ENCODE peak calls at places on chromosomes 4 and X, in ten cellular contexts. One of them, this sample, is unnamed.

GRCh38 chr4:6369511-6369910 is 99.9 kb downstream of the WFS1 start:
- DNase-seq in heart left ventricle: no peak
- DNase-seq in pancreas: no peak
- DNase-seq in Panc1: no peak
- DNase-seq in CD8-positive, alpha-beta T cell: no peak
- DNase-seq in fibroblast of lung: no peak
- DNase-seq in naive thymus-derived CD4-positive, alpha-beta T cell: no peak
- DNase-seq in GM23248: no peak
- DNase-seq in gastrocnemius medialis: no peak
- DNase-seq in uterus: no peak
- DNase-seq in this sample: no peak

GRCh38 chr4:16967722-16968121 is 69.3 kb upstream of the LDB2 start:
- DNase-seq in heart left ventricle: peak; percentile 51
- DNase-seq in pancreas: no peak
- DNase-seq in Panc1: no peak
- DNase-seq in CD8-positive, alpha-beta T cell: no peak
- DNase-seq in fibroblast of lung: peak; percentile 59
- DNase-seq in naive thymus-derived CD4-positive, alpha-beta T cell: no peak
- DNase-seq in GM23248: peak; percentile 60
- DNase-seq in gastrocnemius medialis: peak; percentile 18
- DNase-seq in uterus: peak; percentile 68
- DNase-seq in this sample: no peak

GRCh38 chr4:48431401-48431800 is 51.7 kb upstream of the SLC10A4 start:
- DNase-seq in heart left ventricle: no peak
- DNase-seq in pancreas: no peak
- DNase-seq in Panc1: no peak
- DNase-seq in CD8-positive, alpha-beta T cell: no peak
- DNase-seq in fibroblast of lung: no peak
- DNase-seq in naive thymus-derived CD4-positive, alpha-beta T cell: no peak
- DNase-seq in GM23248: no peak
- DNase-seq in gastrocnemius medialis: no peak
- DNase-seq in uterus: no peak
- DNase-seq in this sample: no peak

GRCh38 chr4:153039542-153040185 is 103.5 kb downstream of the FHDC1 start:
- DNase-seq in heart left ventricle: no peak
- DNase-seq in pancreas: no peak
- DNase-seq in Panc1: no peak
- DNase-seq in CD8-positive, alpha-beta T cell: no peak
- DNase-seq in fibroblast of lung: no peak
- DNase-seq in naive thymus-derived CD4-positive, alpha-beta T cell: no peak
- DNase-seq in GM23248: no peak
- DNase-seq in gastrocnemius medialis: no peak
- DNase-seq in uterus: no peak
- DNase-seq in this sample: no peak

GRCh38 chrX:38804481-38805293 is 3.4 kb downstream of the MID1IP1 start:
- DNase-seq in heart left ventricle: peak; percentile 53
- DNase-seq in pancreas: peak; percentile 26
- DNase-seq in Panc1: no peak
- DNase-seq in CD8-positive, alpha-beta T cell: peak; percentile 22
- DNase-seq in fibroblast of lung: no peak
- DNase-seq in naive thymus-derived CD4-positive, alpha-beta T cell: no peak
- DNase-seq in GM23248: peak; percentile 70
- DNase-seq in gastrocnemius medialis: no peak
- DNase-seq in uterus: peak; percentile 20
- DNase-seq in this sample: peak; percentile 17

GRCh38 chr4:146143888-146144287 is 31.6 kb upstream of the LSM6 start:
- DNase-seq in heart left ventricle: no peak
- DNase-seq in pancreas: no peak
- DNase-seq in Panc1: no peak
- DNase-seq in CD8-positive, alpha-beta T cell: no peak
- DNase-seq in fibroblast of lung: no peak
- DNase-seq in naive thymus-derived CD4-positive, alpha-beta T cell: no peak
- DNase-seq in GM23248: no peak
- DNase-seq in gastrocnemius medialis: no peak
- DNase-seq in uterus: no peak
- DNase-seq in this sample: no peak

GRCh38 chrX:574355-574754 is 56.2 kb upstream of the SHOX start:
- DNase-seq in heart left ventricle: no peak
- DNase-seq in pancreas: no peak
- DNase-seq in Panc1: no peak
- DNase-seq in CD8-positive, alpha-beta T cell: no peak
- DNase-seq in fibroblast of lung: no peak
- DNase-seq in naive thymus-derived CD4-positive, alpha-beta T cell: no peak
- DNase-seq in GM23248: no peak
- DNase-seq in gastrocnemius medialis: no peak
- DNase-seq in uterus: no peak
- DNase-seq in this sample: no peak

GRCh38 chr4:73069338-73070071 is at the start of gene COX18:
- DNase-seq in heart left ventricle: peak; percentile 99
- DNase-seq in pancreas: peak; percentile 97
- DNase-seq in Panc1: peak; percentile 93
- DNase-seq in CD8-positive, alpha-beta T cell: peak; percentile 93
- DNase-seq in fibroblast of lung: peak; percentile 98
- DNase-seq in naive thymus-derived CD4-positive, alpha-beta T cell: peak; percentile 90
- DNase-seq in GM23248: peak; percentile 99
- DNase-seq in gastrocnemius medialis: peak; percentile 95
- DNase-seq in uterus: peak; percentile 98
- DNase-seq in this sample: peak; percentile 96

GRCh38 chr4:139816856-139817255 is 151.2 kb downstream of the MGST2 start:
- DNase-seq in heart left ventricle: no peak
- DNase-seq in pancreas: no peak
- DNase-seq in Panc1: no peak
- DNase-seq in CD8-positive, alpha-beta T cell: no peak
- DNase-seq in fibroblast of lung: no peak
- DNase-seq in naive thymus-derived CD4-positive, alpha-beta T cell: no peak
- DNase-seq in GM23248: no peak
- DNase-seq in gastrocnemius medialis: no peak
- DNase-seq in uterus: no peak
- DNase-seq in this sample: no peak

GRCh38 chr4:176031927-176032326 is 33.7 kb upstream of the WDR17 start:
- DNase-seq in heart left ventricle: no peak
- DNase-seq in pancreas: no peak
- DNase-seq in Panc1: no peak
- DNase-seq in CD8-positive, alpha-beta T cell: no peak
- DNase-seq in fibroblast of lung: no peak
- DNase-seq in naive thymus-derived CD4-positive, alpha-beta T cell: no peak
- DNase-seq in GM23248: no peak
- DNase-seq in gastrocnemius medialis: no peak
- DNase-seq in uterus: no peak
- DNase-seq in this sample: no peak

GRCh38 chr4:39505581-39505980 is 21.7 kb downstream of the UGDH start:
- DNase-seq in heart left ventricle: no peak
- DNase-seq in pancreas: no peak
- DNase-seq in Panc1: no peak
- DNase-seq in CD8-positive, alpha-beta T cell: no peak
- DNase-seq in fibroblast of lung: no peak
- DNase-seq in naive thymus-derived CD4-positive, alpha-beta T cell: no peak
- DNase-seq in GM23248: peak; percentile 53
- DNase-seq in gastrocnemius medialis: no peak
- DNase-seq in uterus: no peak
- DNase-seq in this sample: no peak

DNA sequence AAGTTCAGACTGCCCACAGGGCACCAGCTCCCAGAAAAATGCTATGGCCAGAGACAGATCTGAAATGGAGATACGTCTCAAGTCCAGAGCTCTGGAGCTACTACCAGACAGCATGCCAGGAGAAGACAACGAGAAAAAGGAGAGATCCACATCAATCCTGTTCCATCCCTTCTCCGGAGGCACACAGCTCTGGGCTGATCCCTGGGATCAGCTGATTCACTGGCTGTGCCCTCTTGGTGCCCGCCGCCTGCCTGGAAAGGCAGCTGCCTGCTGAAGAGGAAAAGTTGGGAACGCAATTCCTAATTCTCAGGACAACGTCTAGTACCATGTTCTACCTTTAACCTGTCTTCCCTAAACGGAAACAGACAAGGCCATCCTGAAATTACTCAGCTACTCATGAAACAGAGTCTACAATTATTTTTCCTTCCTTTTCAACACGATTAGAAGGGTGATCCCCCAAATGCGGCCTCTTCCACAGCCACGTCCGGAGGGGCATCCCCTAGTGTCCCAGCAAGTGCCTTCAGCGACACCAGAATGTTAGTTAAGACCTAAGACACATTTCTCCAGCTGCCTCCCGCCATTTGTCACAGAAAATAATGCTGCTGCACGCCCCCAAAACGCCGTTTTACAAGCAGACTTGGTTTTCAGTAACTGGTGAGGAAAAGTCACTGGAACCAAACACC is 2.4 kb downstream of the ZFYVE28 start:
- DNase-seq in heart left ventricle: no peak
- DNase-seq in pancreas: no peak
- DNase-seq in Panc1: no peak
- DNase-seq in CD8-positive, alpha-beta T cell: no peak
- DNase-seq in fibroblast of lung: no peak
- DNase-seq in naive thymus-derived CD4-positive, alpha-beta T cell: no peak
- DNase-seq in GM23248: no peak
- DNase-seq in gastrocnemius medialis: no peak
- DNase-seq in uterus: no peak
- DNase-seq in this sample: no peak
- H3K4me1 ChIP-seq in heart left ventricle: peaks cover 15% of the 10 kb centered on the region
- H3K4me1 ChIP-seq in pancreas: peaks cover 9% of the 10 kb centered on the region
- H3K4me1 ChIP-seq in Panc1: peaks cover 29% of the 10 kb centered on the region
- H3K4me1 ChIP-seq in CD8-positive, alpha-beta T cell: peaks cover 71% of the 10 kb centered on the region
- H3K4me1 ChIP-seq in fibroblast of lung: peaks cover 14% of the 10 kb centered on the region
- H3K4me1 ChIP-seq in naive thymus-derived CD4-positive, alpha-beta T cell: peaks cover 55% of the 10 kb centered on the region
- H3K4me1 ChIP-seq in GM23248: peaks cover 19% of the 10 kb centered on the region
- H3K4me1 ChIP-seq in gastrocnemius medialis: peaks cover 30% of the 10 kb centered on the region
- H3K4me1 ChIP-seq in uterus: peaks cover 4% of the 10 kb centered on the region
- H3K4me1 ChIP-seq in this sample: peaks cover 43% of the 10 kb centered on the region

GRCh38 chr4:2503809-2504208 is 32.6 kb upstream of the FAM193A start:
- DNase-seq in heart left ventricle: no peak
- DNase-seq in pancreas: no peak
- DNase-seq in Panc1: no peak
- DNase-seq in CD8-positive, alpha-beta T cell: no peak
- DNase-seq in fibroblast of lung: no peak
- DNase-seq in naive thymus-derived CD4-positive, alpha-beta T cell: no peak
- DNase-seq in GM23248: no peak
- DNase-seq in gastrocnemius medialis: no peak
- DNase-seq in uterus: no peak
- DNase-seq in this sample: no peak
- H3K36me3 ChIP-seq in heart left ventricle: peaks cover 64% of the 10 kb centered on the region
- H3K36me3 ChIP-seq in pancreas: peaks cover 7% of the 10 kb centered on the region
- H3K36me3 ChIP-seq in Panc1: peaks cover 9% of the 10 kb centered on the region
- H3K36me3 ChIP-seq in CD8-positive, alpha-beta T cell: peaks cover 45% of the 10 kb centered on the region
- H3K36me3 ChIP-seq in fibroblast of lung: peaks cover 11% of the 10 kb centered on the region
- H3K36me3 ChIP-seq in naive thymus-derived CD4-positive, alpha-beta T cell: peaks cover 7% of the 10 kb centered on the region
- H3K36me3 ChIP-seq in GM23248: peaks cover 28% of the 10 kb centered on the region
- H3K36me3 ChIP-seq in gastrocnemius medialis: peaks cover 43% of the 10 kb centered on the region
- H3K36me3 ChIP-seq in uterus: no peaks in the 10 kb centered on the region
- H3K36me3 ChIP-seq in this sample: peaks cover 73% of the 10 kb centered on the region

GRCh38 chr4:54096563-54096962 is 3.4 kb upstream of the GSX2 start:
- DNase-seq in heart left ventricle: no peak
- DNase-seq in pancreas: no peak
- DNase-seq in Panc1: no peak
- DNase-seq in CD8-positive, alpha-beta T cell: no peak
- DNase-seq in fibroblast of lung: no peak
- DNase-seq in naive thymus-derived CD4-positive, alpha-beta T cell: no peak
- DNase-seq in GM23248: no peak
- DNase-seq in gastrocnemius medialis: no peak
- DNase-seq in uterus: no peak
- DNase-seq in this sample: no peak
- H3K4me1 ChIP-seq in heart left ventricle: peaks cover 16% of the 10 kb centered on the region
- H3K4me1 ChIP-seq in pancreas: peaks cover 12% of the 10 kb centered on the region
- H3K4me1 ChIP-seq in Panc1: no peaks in the 10 kb centered on the region
- H3K4me1 ChIP-seq in CD8-positive, alpha-beta T cell: peaks cover 54% of the 10 kb centered on the region
- H3K4me1 ChIP-seq in fibroblast of lung: peaks cover 13% of the 10 kb centered on the region
- H3K4me1 ChIP-seq in naive thymus-derived CD4-positive, alpha-beta T cell: peaks cover 35% of the 10 kb centered on the region
- H3K4me1 ChIP-seq in GM23248: peaks cover 4% of the 10 kb centered on the region
- H3K4me1 ChIP-seq in gastrocnemius medialis: peaks cover 13% of the 10 kb centered on the region
- H3K4me1 ChIP-seq in uterus: peaks cover 23% of the 10 kb centered on the region
- H3K4me1 ChIP-seq in this sample: peaks cover 21% of the 10 kb centered on the region

GRCh38 chr4:3201718-3202702 is 46.9 kb upstream of the MSANTD1 start:
- DNase-seq in heart left ventricle: no peak
- DNase-seq in pancreas: no peak
- DNase-seq in Panc1: no peak
- DNase-seq in CD8-positive, alpha-beta T cell: peak; percentile 65
- DNase-seq in fibroblast of lung: peak; percentile 74
- DNase-seq in naive thymus-derived CD4-positive, alpha-beta T cell: peak; percentile 84
- DNase-seq in GM23248: peak; percentile 52
- DNase-seq in gastrocnemius medialis: peak; percentile 40
- DNase-seq in uterus: no peak
- DNase-seq in this sample: peak; percentile 81

GRCh38 chr4:3205995-3206394 is 43.0 kb upstream of the MSANTD1 start:
- DNase-seq in heart left ventricle: no peak
- DNase-seq in pancreas: no peak
- DNase-seq in Panc1: no peak
- DNase-seq in CD8-positive, alpha-beta T cell: no peak
- DNase-seq in fibroblast of lung: no peak
- DNase-seq in naive thymus-derived CD4-positive, alpha-beta T cell: no peak
- DNase-seq in GM23248: no peak
- DNase-seq in gastrocnemius medialis: no peak
- DNase-seq in uterus: no peak
- DNase-seq in this sample: no peak

GRCh38 chr4:3202836-3203820 is 45.8 kb upstream of the MSANTD1 start:
- DNase-seq in heart left ventricle: no peak
- DNase-seq in pancreas: no peak
- DNase-seq in Panc1: no peak
- DNase-seq in CD8-positive, alpha-beta T cell: no peak
- DNase-seq in fibroblast of lung: no peak
- DNase-seq in naive thymus-derived CD4-positive, alpha-beta T cell: peak; percentile 18
- DNase-seq in GM23248: no peak
- DNase-seq in gastrocnemius medialis: no peak
- DNase-seq in uterus: peak; percentile 42
- DNase-seq in this sample: no peak

GRCh38 chr4:3206439-3207100 is 42.4 kb upstream of the MSANTD1 start:
- DNase-seq in heart left ventricle: no peak
- DNase-seq in pancreas: no peak
- DNase-seq in Panc1: no peak
- DNase-seq in CD8-positive, alpha-beta T cell: no peak
- DNase-seq in fibroblast of lung: no peak
- DNase-seq in naive thymus-derived CD4-positive, alpha-beta T cell: no peak
- DNase-seq in GM23248: no peak
- DNase-seq in gastrocnemius medialis: no peak
- DNase-seq in uterus: no peak
- DNase-seq in this sample: no peak

DNA sequence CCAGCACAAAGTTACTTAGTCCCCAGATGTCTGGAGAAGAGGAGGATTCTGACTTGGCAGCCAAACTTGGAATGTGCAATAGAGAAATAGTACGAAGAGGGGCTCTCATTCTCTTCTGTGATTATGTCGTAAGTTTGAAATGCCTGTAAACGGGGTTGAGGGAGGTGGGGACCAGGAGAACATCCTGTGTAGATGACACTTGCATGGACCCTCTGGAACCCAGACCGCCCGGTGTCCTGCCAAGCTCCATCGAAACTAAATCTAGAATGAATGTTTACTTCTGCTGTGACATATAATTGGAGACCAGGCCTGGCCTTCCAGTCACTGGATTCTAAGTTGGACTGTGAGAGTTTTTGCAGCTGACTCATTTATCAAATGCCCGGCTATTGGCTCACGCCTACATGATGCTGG is 44.9 kb upstream of the MSANTD1 start:
- DNase-seq in heart left ventricle: peak; percentile 35
- DNase-seq in pancreas: peak; percentile 78
- DNase-seq in Panc1: no peak
- DNase-seq in CD8-positive, alpha-beta T cell: no peak
- DNase-seq in fibroblast of lung: peak; percentile 64
- DNase-seq in naive thymus-derived CD4-positive, alpha-beta T cell: no peak
- DNase-seq in GM23248: peak; percentile 87
- DNase-seq in gastrocnemius medialis: peak; percentile 57
- DNase-seq in uterus: peak; percentile 57
- DNase-seq in this sample: no peak
- H3K36me3 ChIP-seq in heart left ventricle: peaks cover 52% of the 10 kb centered on the region
- H3K36me3 ChIP-seq in pancreas: no peaks in the 10 kb centered on the region
- H3K36me3 ChIP-seq in Panc1: no peaks in the 10 kb centered on the region
- H3K36me3 ChIP-seq in CD8-positive, alpha-beta T cell: peaks cover 16% of the 10 kb centered on the region
- H3K36me3 ChIP-seq in fibroblast of lung: peaks cover 4% of the 10 kb centered on the region
- H3K36me3 ChIP-seq in naive thymus-derived CD4-positive, alpha-beta T cell: no peaks in the 10 kb centered on the region
- H3K36me3 ChIP-seq in GM23248: peaks cover 16% of the 10 kb centered on the region
- H3K36me3 ChIP-seq in gastrocnemius medialis: peaks cover 28% of the 10 kb centered on the region
- H3K36me3 ChIP-seq in uterus: no peaks in the 10 kb centered on the region
- H3K36me3 ChIP-seq in this sample: peaks cover 44% of the 10 kb centered on the region

This sample was measured in Peyer's patch.